ENCODE peak calls at places on chromosomes 16 and 17, in nine cellular contexts. B is AG08395, I is NCI-H1436, G is NCI-H2081 treated with DMSO at 0.1 percent for 48 hours, F is iris pigment epithelial cell, R is fibroblast of pulmonary artery, E is HTR-8/SVneo, J is memory B cell, P is iPS DF 6.9. X is an unnamed sample.

GRCh38 chr17:1834378-1835149 is 4.8 kb downstream of the RPA1 start:
- DNase-seq in J (peak), E (no peak), B (no peak), P (no peak), R (no peak), I (no peak), G (no peak), F (no peak), X (no peak)

GRCh38 chr16:69108069-69108904 is 2.8 kb downstream of the HAS3 start:
- DNase-seq in R (no peak), P (no peak), G (no peak), E (no peak), I (no peak), F (no peak), B (no peak), J (no peak), X (no peak)

GRCh38 chr17:17175917-17176316 is 30.2 kb downstream of the PLD6 start:
- DNase-seq in F (no peak), J (peak), P (no peak), B (no peak), G (no peak), I (no peak), R (no peak), E (no peak), X (no peak)

GRCh38 chr17:13885953-13886889 is 183.1 kb upstream of the COX10 start:
- DNase-seq in J (no peak), F (peak), G (no peak), I (no peak), R (no peak), E (no peak), B (no peak), P (no peak), X (no peak)

GRCh38 chr16:66856801-66857200 is 12.6 kb downstream of the CA7 start:
- DNase-seq in R (no peak), B (no peak), I (no peak), F (no peak), E (no peak), P (no peak), J (no peak), G (no peak), X (no peak)

GRCh38 chr17:70365098-70365583 is 195.8 kb downstream of the KCNJ2 start:
- DNase-seq in G (no peak), J (no peak), F (peak), P (no peak), E (no peak), R (peak), B (peak), I (no peak), X (no peak)

GRCh38 chr17:17682293-17682736 is 1.1 kb downstream of the RAI1 start:
- DNase-seq in B (peak), F (peak), P (no peak), J (peak), G (no peak), E (no peak), I (no peak), R (no peak), X (no peak)

GRCh38 chr16:1823821-1824220 is 2.8 kb downstream of the HAGH start:
- DNase-seq in E (peak), B (peak), J (no peak), R (peak), F (peak), I (no peak), P (no peak), G (no peak), X (no peak)

GRCh38 chr16:49495151-49495566 is 121.6 kb downstream of the C16orf78 start:
- DNase-seq in J (no peak), G (no peak), P (no peak), B (no peak), I (no peak), E (no peak), R (no peak), F (no peak), X (peak)

GRCh38 chr17:54898576-54898975 is 2.1 kb upstream of the TOM1L1 start:
- DNase-seq in J (no peak), P (no peak), R (no peak), G (no peak), E (no peak), I (no peak), B (no peak), F (peak), X (no peak)

GRCh38 chr16:58198022-58198683 is at the start of gene CSNK2A2:
- DNase-seq in J (peak), E (peak), G (no peak), B (peak), F (peak), I (peak), P (no peak), R (peak), X (no peak)

GRCh38 chr16:1626327-1626726 is 14.2 kb downstream of the CRAMP1 start:
- DNase-seq in J (no peak), P (no peak), E (no peak), I (no peak), G (no peak), F (no peak), R (no peak), B (no peak), X (no peak)

GRCh38 chr17:63579633-63580032 is 21.1 kb upstream of the TACO1 start:
- DNase-seq in B (no peak), I (no peak), F (no peak), P (no peak), R (no peak), G (no peak), E (no peak), J (no peak), X (no peak)

GRCh38 chr17:3433741-3434140 is at the start of gene OR1E2:
- DNase-seq in P (no peak), G (no peak), B (no peak), J (no peak), F (no peak), E (no peak), I (no peak), R (no peak), X (no peak)

GRCh38 chr16:70508752-70509151 is 14.6 kb downstream of the COG4 start:
- DNase-seq in E (no peak), F (no peak), G (no peak), R (peak), P (no peak), J (no peak), I (no peak), B (no peak), X (no peak)

GRCh38 chr16:82699711-82700495 is 73.1 kb downstream of the CDH13 start:
- DNase-seq in R (peak), B (peak), E (peak), J (no peak), P (no peak), I (no peak), F (peak), G (no peak), X (no peak)

GRCh38 chr16:26765087-26765486 is 301.6 kb upstream of the C16orf82 start:
- DNase-seq in F (peak), B (peak), J (no peak), P (no peak), G (no peak), E (no peak), I (no peak), R (no peak), X (no peak)

GRCh38 chr17:41589301-41589700 is 2.6 kb upstream of the KRT14 start:
- DNase-seq in R (no peak), G (no peak), B (no peak), P (no peak), I (no peak), F (no peak), E (no peak), J (no peak), X (no peak)

GRCh38 chr16:56301391-56301850 is 110.1 kb downstream of the GNAO1 start:
- DNase-seq in R (no peak), G (no peak), I (no peak), E (no peak), B (peak), F (peak), J (no peak), P (no peak), X (no peak)

GRCh38 chr16:1116693-1117077 is 20.6 kb upstream of the C1QTNF8 start:
- DNase-seq in J (no peak), B (no peak), R (no peak), F (no peak), P (no peak), G (no peak), E (no peak), I (no peak), X (no peak)

GRCh38 chr16:77063617-77064016 is 127.4 kb upstream of the MON1B start:
- DNase-seq in G (no peak), J (no peak), R (no peak), E (no peak), P (no peak), F (no peak), I (no peak), B (no peak), X (no peak)

GRCh38 chr17:51439395-51440229 is 179.3 kb downstream of the UTP18 start:
- DNase-seq in I (no peak), B (no peak), E (no peak), F (no peak), G (peak), P (no peak), R (peak), J (no peak), X (no peak)

GRCh38 chr16:65176603-65177002 is 54.7 kb upstream of the CDH11 start:
- DNase-seq in J (no peak), E (no peak), R (peak), F (peak), G (no peak), I (no peak), P (no peak), B (peak), X (no peak)

GRCh38 chr17:81338301-81339179 is 43.4 kb upstream of the SLC38A10 start:
- DNase-seq in E (no peak), P (no peak), B (no peak), R (no peak), G (no peak), J (no peak), I (no peak), F (no peak), X (no peak)

GRCh38 chr17:61457226-61457983 is 5.2 kb downstream of the TBX4 start:
- DNase-seq in G (no peak), B (no peak), F (no peak), E (no peak), J (no peak), P (no peak), R (no peak), I (no peak), X (peak)

GRCh38 chr16:14958970-14959369 is 15.9 kb upstream of the PDXDC1 start:
- DNase-seq in E (no peak), B (peak), R (no peak), F (no peak), J (no peak), G (no peak), I (no peak), P (no peak), X (no peak)

GRCh38 chr17:35069311-35069710 is 5.8 kb upstream of the RFFL start:
- DNase-seq in F (peak), J (no peak), E (no peak), I (no peak), P (no peak), G (no peak), R (peak), B (peak), X (no peak)

GRCh38 chr17:45841883-45842525 is 2.7 kb upstream of the SPPL2C start:
- DNase-seq in I (peak), R (no peak), G (no peak), B (no peak), P (no peak), E (no peak), F (peak), J (no peak), X (no peak)

GRCh38 chr17:19937522-19937921 is 40.1 kb downstream of the AKAP10 start:
- DNase-seq in P (no peak), G (no peak), B (no peak), J (no peak), F (peak), E (no peak), R (peak), I (no peak), X (no peak)

GRCh38 chr17:70295329-70295728 is 126.0 kb downstream of the KCNJ2 start:
- DNase-seq in J (no peak), P (no peak), B (no peak), E (no peak), I (no peak), G (no peak), F (peak), R (peak), X (no peak)

GRCh38 chr17:45341389-45342158 is 24.8 kb upstream of the MAP3K14 start:
- DNase-seq in I (no peak), R (peak), J (no peak), F (peak), E (peak), B (peak), P (peak), G (no peak), X (peak)

GRCh38 chr17:41705271-41705991 is 6.7 kb upstream of the GAST start:
- DNase-seq in B (peak), R (peak), F (peak), E (peak), G (no peak), I (no peak), P (no peak), J (no peak), X (no peak)

GRCh38 chr17:80794281-80795089 is 197.2 kb upstream of the CHMP6 start:
- DNase-seq in I (no peak), E (no peak), P (no peak), J (no peak), B (no peak), R (peak), G (no peak), F (no peak), X (peak)

GRCh38 chr17:44804301-44805061 is 25.6 kb downstream of the GJC1 start:
- DNase-seq in P (no peak), J (no peak), R (no peak), F (peak), E (no peak), I (no peak), B (no peak), G (no peak), X (no peak)

GRCh38 chr16:85349413-85350145 is 237.3 kb upstream of the CIBAR2 start:
- DNase-seq in I (peak), J (no peak), G (no peak), B (no peak), E (no peak), R (no peak), P (no peak), F (no peak), X (no peak)

GRCh38 chr17:82228278-82228841 is 482 bp upstream of the SLC16A3 start:
- DNase-seq in E (no peak), I (no peak), R (no peak), P (no peak), J (peak), G (no peak), F (no peak), B (no peak), X (no peak)

GRCh38 chr17:81090361-81091133 is 55.6 kb downstream of the BAIAP2 start:
- DNase-seq in B (peak), G (no peak), F (no peak), E (no peak), I (no peak), J (no peak), R (peak), P (no peak), X (no peak)

GRCh38 chr17:8964801-8965393 is 610 bp downstream of the PIK3R5 start:
- DNase-seq in B (no peak), E (no peak), G (no peak), J (peak), I (no peak), R (no peak), P (no peak), F (no peak), X (no peak)

GRCh38 chr17:48745381-48746275 is 17.1 kb upstream of the HOXB13 start:
- DNase-seq in R (no peak), G (no peak), P (no peak), F (no peak), B (no peak), J (no peak), I (no peak), E (no peak), X (no peak)

X was measured in mesenteric fat pad.